ENCODE peak calls at places on chromosomes 7 and 10, in five cellular contexts. S is GM23248, X is SK-N-SH, N is neural progenitor cell, Y is PC-3. O is an unnamed sample.

GRCh38 chr7:73623798-73624668 is at the start of gene MLXIPL:
- DNase-seq in N (peak; percentile 97), Y (peak; percentile 86), S (peak; percentile 87), X (peak; percentile 100), O (peak; percentile 96)

GRCh38 chr10:102752266-102752930 is 8.7 kb downstream of the WBP1L start:
- DNase-seq in X (no peak), Y (no peak), S (peak; percentile 96), N (no peak), O (no peak)

GRCh38 chr10:10878944-10879343 is 138.7 kb upstream of the CELF2 start:
- DNase-seq in X (no peak), S (no peak), N (no peak), Y (no peak), O (no peak)

GRCh38 chr7:262251-262572 is 27.8 kb upstream of the FOXL3 start:
- DNase-seq in Y (no peak), X (no peak), N (no peak), S (no peak), O (no peak)

GRCh38 chr10:98267894-98268693 is at the start of gene LOXL4:
- DNase-seq in N (peak; percentile 60), X (peak; percentile 89), S (peak; percentile 80), Y (peak; percentile 19), O (peak; percentile 68)

GRCh38 chr7:112272921-112273561 is 66.5 kb downstream of the ZNF277 start:
- DNase-seq in X (no peak), S (peak; percentile 13), N (no peak), Y (no peak), O (no peak)

GRCh38 chr10:127150136-127150535 is 46.3 kb downstream of the INSYN2A start:
- DNase-seq in X (no peak), S (peak; percentile 85), N (no peak), Y (peak; percentile 55), O (no peak)

GRCh38 chr10:110494532-110494931 is 3.2 kb upstream of the DUSP5 start:
- DNase-seq in Y (no peak), S (no peak), X (no peak), N (no peak), O (no peak)

GRCh38 chr10:80260295-80261243 is 28.9 kb downstream of the MAT1A start:
- DNase-seq in N (peak; percentile 63), Y (no peak), S (peak; percentile 23), X (peak; percentile 74), O (no peak)

GRCh38 chr7:66517212-66517909 is 111.3 kb upstream of the KCTD7 start:
- DNase-seq in N (no peak), X (no peak), Y (no peak), S (peak; percentile 36), O (no peak)

GRCh38 chr7:158366916-158367633 is 220.5 kb downstream of the PTPRN2 start:
- DNase-seq in N (no peak), Y (no peak), X (peak; percentile 61), S (no peak), O (no peak)

GRCh38 chr7:66205736-66206080 is 574 bp downstream of the TPST1 start:
- DNase-seq in Y (no peak), N (peak; percentile 54), X (no peak), S (peak; percentile 55), O (no peak)

GRCh38 chr10:116665541-116666125 is 44.9 kb downstream of the PNLIPRP2 start:
- DNase-seq in X (no peak), Y (no peak), N (no peak), S (peak; percentile 59), O (no peak)

GRCh38 chr7:151428393-151429231 is 11.3 kb downstream of the CRYGN start:
- DNase-seq in Y (no peak), N (peak; percentile 91), X (peak; percentile 72), S (peak; percentile 66), O (peak; percentile 49)

GRCh38 chr10:13945760-13946460 is 359.1 kb downstream of the PRPF18 start:
- DNase-seq in N (no peak), Y (no peak), X (no peak), S (no peak), O (peak; percentile 14)

GRCh38 chr10:72333111-72334012 is 21.4 kb downstream of the DNAJB12 start:
- DNase-seq in S (no peak), Y (no peak), N (no peak), X (no peak), O (peak; percentile 2)

GRCh38 chr10:28186461-28186860 is 116.4 kb downstream of the MPP7 start:
- DNase-seq in N (no peak), X (no peak), Y (no peak), S (no peak), O (no peak)

GRCh38 chr7:148060724-148061123 is 529.8 kb upstream of the C7orf33 start:
- DNase-seq in Y (no peak), N (no peak), X (no peak), S (no peak), O (no peak)

GRCh38 chr10:44971419-44971818 is 7.2 kb downstream of the DEPP1 start:
- DNase-seq in S (no peak), X (no peak), N (no peak), Y (no peak), O (no peak)

GRCh38 chr10:50360486-50360885 is 109.2 kb upstream of the ASAH2 start:
- DNase-seq in X (no peak), Y (no peak), N (no peak), S (peak; percentile 42), O (no peak)

GRCh38 chr7:83119496-83119895 is 43.2 kb downstream of the PCLO start:
- DNase-seq in N (no peak), X (no peak), Y (no peak), S (peak; percentile 3), O (no peak)

GRCh38 chr7:71625534-71625933 is 493.6 kb downstream of the GALNT17 start:
- DNase-seq in X (no peak), N (no peak), Y (no peak), S (no peak), O (peak; percentile 13)

GRCh38 chr10:91689731-91690168 is 56.9 kb upstream of the PPP1R3C start:
- DNase-seq in S (peak; percentile 76), X (no peak), N (no peak), Y (peak; percentile 30), O (no peak)

GRCh38 chr10:33484787-33485186 is 150.3 kb upstream of the NRP1 start:
- DNase-seq in S (peak; percentile 61), Y (no peak), X (no peak), N (peak; percentile 79), O (peak; percentile 54)

DNA sequence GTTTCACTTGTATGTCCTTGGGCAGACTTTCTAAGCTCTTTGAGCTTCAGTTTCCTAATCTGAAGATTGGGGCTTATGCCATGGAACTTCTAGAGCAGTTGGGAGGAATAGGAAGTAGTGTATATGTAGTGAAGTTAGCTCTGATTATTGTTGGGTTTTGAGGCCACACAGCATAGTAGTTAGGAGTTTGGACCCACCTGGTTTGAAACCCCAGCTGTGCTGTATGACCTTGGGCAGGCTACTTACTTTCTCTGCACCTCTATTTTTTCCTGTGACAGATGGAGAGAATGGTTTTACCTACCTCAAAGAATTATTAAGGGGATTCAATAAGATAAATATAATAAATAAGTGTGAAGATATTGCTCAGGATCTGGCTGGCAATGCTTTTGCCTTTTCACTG is 61.4 kb upstream of the ADRB1 start:
- DNase-seq in X (no peak), Y (no peak), N (no peak), S (no peak), O (no peak)
- H3K4me1 ChIP-seq in X (no peaks in the 10 kb centered on the region), Y (no peaks in the 10 kb centered on the region), N (peaks cover 9% of the 10 kb centered on the region), S (no peaks in the 10 kb centered on the region), O (no peaks in the 10 kb centered on the region)

DNA sequence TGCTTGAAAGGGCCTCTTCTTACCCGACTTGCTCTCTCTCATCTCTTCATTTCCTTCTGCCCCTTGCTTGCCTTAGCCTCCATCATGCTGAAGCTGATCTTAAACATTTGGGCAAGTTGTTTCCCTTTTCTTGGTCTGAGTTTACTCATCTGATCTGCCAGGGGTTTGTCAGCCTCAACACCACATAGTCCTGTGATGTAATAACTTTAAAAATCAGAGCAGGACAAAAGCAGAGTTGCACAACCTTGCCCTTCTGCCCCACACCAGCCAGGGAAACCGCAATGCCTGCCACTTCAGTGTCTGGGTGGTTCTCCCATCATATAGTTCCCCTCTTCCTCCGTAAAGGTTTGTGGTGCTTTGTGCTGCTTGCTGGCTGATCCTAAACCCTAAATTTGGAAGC is 9.9 kb upstream of the LIPM start:
- DNase-seq in Y (peak; percentile 31), S (peak; percentile 64), N (no peak), X (no peak), O (peak; percentile 16)
- TF ChIP-seq EZH2phosphoT487 in Y (no peak), S (no peak), N (no peak), X (no peak), O (no peak)

DNA sequence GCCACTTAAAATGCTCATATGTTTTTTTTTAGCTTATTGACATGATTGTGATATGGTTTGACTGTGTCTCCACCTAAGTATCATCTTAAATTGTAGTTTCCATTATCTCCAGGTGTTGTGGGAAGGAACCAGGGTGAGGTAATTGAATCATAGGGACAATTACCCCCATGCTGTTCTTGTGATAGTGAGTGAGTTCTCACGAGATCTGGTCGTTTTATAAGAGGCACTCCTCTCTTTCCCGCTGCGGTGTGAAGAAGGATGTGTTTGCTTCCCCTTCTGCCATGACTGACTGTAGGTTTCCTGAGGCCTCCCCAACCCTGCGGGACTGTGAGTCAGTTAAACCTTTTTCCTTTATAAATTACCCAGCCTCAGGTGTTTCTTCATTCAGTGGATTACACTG is 80.5 kb upstream of the ETV1 start:
- DNase-seq in X (no peak), N (no peak), S (no peak), Y (no peak), O (no peak)
- H3K9me3 ChIP-seq in X (no peaks in the 10 kb centered on the region), N (no peaks in the 10 kb centered on the region), S (no peaks in the 10 kb centered on the region), Y (no peaks in the 10 kb centered on the region), O (no peaks in the 10 kb centered on the region)

GRCh38 chr10:61900829-61901783 is at the start of gene ARID5B:
- DNase-seq in Y (peak; percentile 94), S (peak; percentile 83), N (peak; percentile 79), X (peak; percentile 68), O (peak; percentile 67)
- H3K4me1 ChIP-seq in Y (peaks cover 52% of the 10 kb centered on the region), S (peaks cover 37% of the 10 kb centered on the region), N (no peaks in the 10 kb centered on the region), X (peaks cover 26% of the 10 kb centered on the region), O (peaks cover 29% of the 10 kb centered on the region)

GRCh38 chr10:70126700-70127395 is 5.8 kb downstream of the AIFM2 start:
- DNase-seq in S (no peak), X (no peak), N (no peak), Y (no peak), O (no peak)
- TF ChIP-seq EZH2phosphoT487 in S (no peak), X (no peak), N (no peak), Y (no peak), O (no peak)

DNA sequence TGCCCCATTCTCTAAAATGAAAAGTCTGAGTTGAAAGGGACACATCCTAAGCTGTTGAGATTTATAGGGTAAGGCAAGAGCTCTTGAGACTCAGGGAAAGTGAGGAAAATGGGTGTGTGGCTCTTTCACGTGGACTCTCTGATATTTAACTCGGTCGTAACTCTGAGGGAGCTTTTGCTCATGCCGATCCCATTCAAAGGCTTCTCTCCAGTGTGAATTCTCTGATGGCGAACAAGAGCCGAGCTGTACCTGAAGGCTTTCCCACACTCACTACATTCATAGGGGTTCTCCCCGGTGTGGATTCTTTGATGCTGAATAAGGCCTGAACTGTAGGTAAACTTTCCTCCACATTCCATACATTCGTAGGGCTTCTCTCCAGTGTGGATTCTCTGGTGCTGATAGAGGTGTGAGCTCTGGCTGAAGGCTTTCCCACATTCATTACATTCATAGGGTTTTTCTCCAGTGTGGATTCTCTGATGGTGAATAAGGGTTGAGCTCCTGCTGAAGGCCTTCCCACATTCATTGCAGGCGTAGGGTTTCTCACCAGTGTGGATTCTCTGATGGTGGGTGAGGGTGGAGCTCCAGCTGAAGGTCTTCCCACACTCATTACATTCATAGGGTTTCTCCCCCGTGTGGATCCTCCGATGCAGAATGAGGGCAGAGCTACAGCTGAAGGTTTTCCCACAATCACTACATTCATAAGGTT is 10.4 kb downstream of the ZNF3 start:
- DNase-seq in X (no peak), S (no peak), N (no peak), Y (no peak), O (no peak)
- H3K9me3 ChIP-seq in X (peaks cover 39% of the 10 kb centered on the region), S (peaks cover 4% of the 10 kb centered on the region), N (peaks cover 52% of the 10 kb centered on the region), Y (peaks cover 18% of the 10 kb centered on the region), O (peaks cover 47% of the 10 kb centered on the region)